ENCODE peak calls at places on chromosomes 11 and 22, in ten cellular contexts. S is left lung; V is activated CD4-positive, alpha-beta T cell treated with anti-CD3 and anti-CD28 coated beads, Interleukin-2, amount 10 ng/mL, durations not matched to agents 7 days and 5 days; I is stimulated activated CD8-positive, alpha-beta memory T cell treated with anti-CD3 and anti-CD28 coated beads, Interleukin-4, amount 100 ng/mL, for 1 hour; C is left colon; E is HEK293T; D is endothelial cell; H is RPMI7951; G is lower lobe of right lung; T is B cell. F is an unnamed sample.

GRCh38 chr22:50247748-50248147 is 2.9 kb upstream of the TUBGCP6 start:
- DNase-seq in H (no peak), E (no peak), C (peak), D (peak), I (no peak), G (no peak), T (peak), V (peak), S (peak), F (peak)

GRCh38 chr11:61654397-61654829 is 25.8 kb upstream of the DAGLA start:
- DNase-seq in V (no peak), I (no peak), G (peak), H (no peak), T (no peak), S (peak), C (peak), D (no peak), E (no peak), F (no peak)

GRCh38 chr11:76668362-76669155 is 2.0 kb downstream of the LRRC32 start:
- DNase-seq in E (no peak), T (no peak), H (no peak), I (no peak), C (no peak), D (no peak), G (no peak), S (peak), V (no peak), F (no peak)

GRCh38 chr11:129610125-129610524 is 205.5 kb upstream of the TMEM45B start:
- DNase-seq in S (no peak), H (no peak), C (peak), I (no peak), D (no peak), G (no peak), E (no peak), T (no peak), V (no peak), F (no peak)

GRCh38 chr11:75383246-75383645 is 16.1 kb upstream of the RPS3 start:
- DNase-seq in T (no peak), I (no peak), G (peak), C (no peak), E (no peak), D (peak), V (peak), S (no peak), H (no peak), F (no peak)

GRCh38 chr11:77672276-77672675 is 34.7 kb upstream of the CLNS1A start:
- DNase-seq in T (no peak), H (peak), D (no peak), I (no peak), V (no peak), C (peak), S (peak), G (no peak), E (no peak), F (no peak)

GRCh38 chr11:130785376-130786110 is 130.7 kb downstream of the SNX19 start:
- DNase-seq in D (no peak), S (no peak), E (no peak), I (no peak), V (no peak), T (no peak), H (peak), G (no peak), C (no peak), F (no peak)

GRCh38 chr22:38327396-38327795 is 10.2 kb upstream of the CSNK1E start:
- DNase-seq in V (no peak), H (no peak), G (no peak), E (no peak), S (no peak), D (no peak), T (no peak), I (no peak), C (no peak), F (no peak)

GRCh38 chr11:1255151-1255550 is 32.3 kb downstream of the MUC5B start:
- DNase-seq in H (no peak), D (no peak), S (no peak), V (no peak), C (no peak), I (no peak), T (no peak), G (no peak), E (no peak), F (no peak)

GRCh38 chr11:13225058-13226001 is 52.3 kb upstream of the BMAL1 start:
- DNase-seq in G (no peak), D (no peak), E (no peak), I (no peak), C (no peak), S (no peak), T (no peak), H (no peak), V (no peak), F (peak)

GRCh38 chr11:128904872-128905344 is 13.8 kb downstream of the KCNJ5 start:
- DNase-seq in E (peak), G (peak), V (no peak), H (peak), D (no peak), S (no peak), I (no peak), T (peak), C (no peak), F (peak)

GRCh38 chr11:68550485-68550817 is 89.9 kb downstream of the PPP6R3 start:
- DNase-seq in D (no peak), V (no peak), I (no peak), C (no peak), E (no peak), H (no peak), G (no peak), T (no peak), S (no peak), F (no peak)

GRCh38 chr11:104813532-104813931 is 84.7 kb downstream of the CASP12 start:
- DNase-seq in D (no peak), I (no peak), H (no peak), V (no peak), G (no peak), C (no peak), E (no peak), S (no peak), T (no peak), F (no peak)

GRCh38 chr11:122882809-122883681 is 486 bp downstream of the JHY start:
- DNase-seq in V (peak), G (peak), H (peak), I (peak), D (peak), T (peak), E (peak), C (peak), S (peak), F (peak)

GRCh38 chr11:5280582-5281102 is 10.9 kb upstream of the HBE1 start:
- DNase-seq in I (no peak), H (peak), E (peak), S (peak), V (peak), T (no peak), D (no peak), G (no peak), C (no peak), F (peak)

GRCh38 chr22:35335468-35335867 is 35.8 kb downstream of the TOM1 start:
- DNase-seq in G (no peak), I (no peak), S (no peak), E (no peak), H (no peak), D (no peak), T (no peak), C (no peak), V (no peak), F (no peak)

GRCh38 chr11:67373916-67374570 is 645 bp upstream of the CLCF1 start:
- DNase-seq in I (no peak), C (peak), H (peak), G (peak), V (peak), S (peak), T (peak), D (peak), E (peak), F (peak)

GRCh38 chr22:48752451-48753380 is 1075.0 kb downstream of the BRD1 start:
- DNase-seq in E (no peak), D (no peak), V (no peak), G (no peak), H (no peak), T (no peak), S (no peak), C (no peak), I (no peak), F (no peak)

GRCh38 chr11:1300569-1301187 is 8.8 kb downstream of the TOLLIP start:
- DNase-seq in I (no peak), E (no peak), C (peak), S (no peak), T (no peak), H (no peak), V (no peak), D (no peak), G (peak), F (no peak)

GRCh38 chr11:65107078-65107477 is 4.6 kb upstream of the TM7SF2 start:
- DNase-seq in V (no peak), H (no peak), T (no peak), G (no peak), C (no peak), E (no peak), D (no peak), S (no peak), I (no peak), F (no peak)

GRCh38 chr11:47352556-47352955 is at the start of gene MYBPC3:
- DNase-seq in I (no peak), G (no peak), T (no peak), H (no peak), C (no peak), V (no peak), E (no peak), D (no peak), S (no peak), F (no peak)

GRCh38 chr11:63535734-63536133 is 874 bp upstream of the PLAAT4 start:
- DNase-seq in C (no peak), S (no peak), T (no peak), D (no peak), G (no peak), E (no peak), H (no peak), I (no peak), V (peak), F (no peak)

GRCh38 chr22:38205261-38206128 is 3.7 kb downstream of the MAFF start:
- DNase-seq in V (no peak), D (no peak), E (no peak), G (peak), T (no peak), I (no peak), H (no peak), C (peak), S (peak), F (no peak)

F was measured in Caki2.